ENCODE peak calls at places on chromosomes 1 and 21, in eight cellular contexts. Q is hepatocyte, H is SJCRH30, W is mucosa of descending colon, B is Caco-2, K is kidney, J is K562, Z is body of pancreas. X is an unnamed sample. For H3K36me3 and H3K4me1, the result is how much of the 10 kb centered on the place peaks cover.

GRCh38 chr1:13539683-13540082 is 25.9 kb upstream of the LRRC38 start:
- DNase-seq in J (no peak), Q (no peak), H (no peak), Z (no peak), W (no peak), B (no peak), K (no peak), X (no peak)

GRCh38 chr1:58785424-58786058 is 1.7 kb upstream of the JUN start:
- DNase-seq in Z (peak), H (peak), J (peak), Q (peak), W (peak), B (peak), K (peak), X (no peak)

GRCh38 chr21:29196021-29196663 is 65.7 kb downstream of the MAP3K7CL start:
- DNase-seq in J (peak), W (no peak), B (peak), H (peak), K (no peak), Z (peak), Q (peak), X (peak)

GRCh38 chr21:39556176-39556575 is 56.6 kb upstream of the B3GALT5 start:
- DNase-seq in J (no peak), B (no peak), H (peak), Q (no peak), K (no peak), Z (no peak), W (no peak), X (no peak)

GRCh38 chr1:32091591-32091990 is 16.3 kb upstream of the KPNA6 start:
- DNase-seq in Q (no peak), B (no peak), H (no peak), J (no peak), W (no peak), Z (no peak), K (no peak), X (no peak)

GRCh38 chr1:82108843-82109242 is 308.1 kb downstream of the ADGRL2 start:
- DNase-seq in Q (no peak), K (no peak), Z (no peak), W (no peak), J (no peak), H (no peak), B (no peak), X (no peak)

GRCh38 chr1:41289196-41289595 is 47.1 kb upstream of the SCMH1 start:
- DNase-seq in W (no peak), B (no peak), Z (no peak), K (no peak), H (no peak), Q (no peak), J (no peak), X (no peak)

GRCh38 chr1:172499636-172500141 is 33.3 kb upstream of the SUCO start:
- DNase-seq in Z (peak), Q (peak), H (no peak), B (peak), K (no peak), J (no peak), W (no peak), X (no peak)

GRCh38 chr1:205756552-205756951 is 6.6 kb upstream of the NUCKS1 start:
- DNase-seq in W (no peak), K (no peak), Q (no peak), B (no peak), Z (no peak), H (no peak), J (no peak), X (no peak)

GRCh38 chr1:62391369-62391971 is 45.4 kb upstream of the USP1 start:
- DNase-seq in J (peak), K (no peak), Q (peak), W (no peak), Z (peak), B (no peak), H (peak), X (peak)

GRCh38 chr1:156074661-156075060 is 7.6 kb downstream of the MEX3A start:
- DNase-seq in H (no peak), J (no peak), W (no peak), K (no peak), Z (no peak), Q (no peak), B (no peak), X (no peak)

GRCh38 chr21:44801468-44802395 is at the start of gene UBE2G2:
- DNase-seq in B (peak), Q (peak), J (peak), W (peak), K (peak), Z (peak), H (peak), X (peak)
- H3K36me3 ChIP-seq in B (under half), Q (under half), J (half or more), W (under half), K (under half), Z (under half), H (half or more), X (half or more)

DNA sequence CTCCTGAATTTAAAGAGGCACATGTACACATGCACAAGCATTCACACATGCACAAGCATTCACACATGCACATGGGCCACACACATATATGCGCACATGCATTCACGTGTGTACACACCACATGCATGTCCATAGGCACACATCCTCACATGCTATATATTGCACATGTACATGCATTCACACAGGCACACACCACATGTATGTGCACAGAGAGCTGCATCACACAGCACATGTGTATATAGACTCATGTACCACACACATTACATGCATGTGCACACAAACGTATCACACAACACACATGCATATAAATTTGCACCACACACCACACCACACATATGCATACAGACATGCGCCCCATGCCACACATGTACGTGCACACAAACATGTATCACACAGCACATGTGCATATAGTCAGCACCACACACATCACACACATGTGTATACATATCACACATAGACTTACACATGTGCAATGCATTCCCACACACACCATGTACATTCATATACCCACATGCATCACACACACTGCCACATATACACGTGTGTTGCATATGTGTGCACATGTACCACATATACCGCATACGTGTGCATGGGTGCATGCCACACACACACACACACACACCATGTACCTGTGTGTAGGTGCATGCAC is 54.6 kb upstream of the COL18A1 start:
- DNase-seq in K (no peak), W (no peak), Z (no peak), Q (no peak), B (no peak), J (no peak), H (no peak), X (no peak)
- H3K4me3 ChIP-seq in K (no peak), W (no peak), Z (no peak), Q (no peak), B (no peak), J (no peak), H (no peak), X (no peak)

GRCh38 chr1:151000408-151000807 is 6.3 kb downstream of the MINDY1 start:
- DNase-seq in J (no peak), H (no peak), B (no peak), W (no peak), Z (no peak), K (no peak), Q (no peak), X (no peak)
- H3K4me1 ChIP-seq in J (under half), H (under half), B (under half), W (under half), Z (under half), K (under half), Q (under half), X (under half)

DNA sequence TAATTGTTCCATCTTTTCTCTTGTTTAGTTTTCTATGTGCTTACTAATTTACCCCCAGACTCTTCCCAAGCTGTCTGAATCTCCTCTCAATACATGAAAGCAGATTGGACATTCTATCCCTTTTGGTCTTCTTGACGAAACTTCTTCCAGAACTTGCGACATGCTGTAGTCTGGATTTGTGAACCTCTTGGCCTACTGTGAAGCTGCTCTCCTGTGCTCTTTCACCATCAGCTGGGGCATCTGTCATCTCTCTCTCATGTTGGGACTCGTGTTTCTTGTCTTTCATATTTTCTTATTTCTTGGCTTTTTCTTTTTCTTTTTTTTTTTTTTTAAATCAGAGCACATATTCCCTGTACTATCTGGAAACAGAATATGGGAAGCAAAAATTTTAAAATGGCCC is 6.8 kb downstream of the CPT2 start:
- DNase-seq in J (no peak), Q (no peak), Z (no peak), W (no peak), H (no peak), B (no peak), K (no peak), X (no peak)
- H3K36me3 ChIP-seq in J (under half), Q (under half), Z (under half), W (under half), H (under half), B (under half), K (under half), X (half or more)

GRCh38 chr1:24932284-24932683 is 2.2 kb upstream of the RUNX3 start:
- DNase-seq in H (no peak), J (peak), Q (peak), K (no peak), Z (peak), B (no peak), W (peak), X (peak)
- H3K4me3 ChIP-seq in H (no peak), J (no peak), Q (no peak), K (peak), Z (no peak), B (no peak), W (no peak), X (peak)